ENCODE peak calls at places on chromosome 6, in nine cellular contexts. P, G, T, W, B, D, I, S and M are unnamed samples.

GRCh38 chr6:89930789-89931188 is 36.5 kb downstream of the GJA10 start:
- DNase-seq in B (no peak), T (no peak), I (no peak), P (no peak), S (no peak), W (no peak), D (no peak), G (no peak), M (no peak)

GRCh38 chr6:159456349-159456748 is 236.7 kb downstream of the SOD2 start:
- DNase-seq in W (no peak), I (no peak), P (no peak), D (no peak), T (no peak), S (no peak), B (no peak), G (no peak), M (no peak)

GRCh38 chr6:168908887-168909286 is 344.8 kb downstream of the THBS2 start:
- DNase-seq in G (no peak), P (peak; percentile 71), I (no peak), W (peak; percentile 24), T (no peak), S (peak; percentile 81), D (no peak), B (no peak), M (no peak)

GRCh38 chr6:28218312-28219248 is 6.5 kb upstream of the ZSCAN9 start:
- DNase-seq in G (peak; percentile 69), P (peak; percentile 47), I (peak; percentile 87), D (peak; percentile 83), W (no peak), B (peak; percentile 87), T (peak; percentile 62), S (peak; percentile 68), M (no peak)

GRCh38 chr6:100595456-100595855 is 130.7 kb upstream of the SIM1 start:
- DNase-seq in G (no peak), S (no peak), T (no peak), B (no peak), P (no peak), W (no peak), I (no peak), D (no peak), M (no peak)

GRCh38 chr6:52261229-52261628 is 16.9 kb upstream of the IL17F start:
- DNase-seq in B (no peak), G (no peak), D (no peak), T (no peak), W (peak; percentile 34), I (no peak), S (peak; percentile 85), P (peak; percentile 47), M (peak; percentile 77)

GRCh38 chr6:16873698-16874097 is 112.4 kb upstream of the ATXN1 start:
- DNase-seq in T (no peak), I (no peak), P (no peak), D (no peak), S (no peak), G (no peak), W (no peak), B (no peak), M (no peak)

GRCh38 chr6:79913369-79913768 is 34.0 kb downstream of the ELOVL4 start:
- DNase-seq in T (no peak), P (no peak), W (no peak), B (no peak), S (no peak), G (no peak), D (no peak), I (no peak), M (no peak)

GRCh38 chr6:54525731-54526130 is 217.5 kb downstream of the TINAG start:
- DNase-seq in D (no peak), G (no peak), P (peak; percentile 85), S (peak; percentile 5), W (peak; percentile 7), I (no peak), T (no peak), B (no peak), M (peak; percentile 6)

GRCh38 chr6:163463180-163463579 is 48.7 kb downstream of the QKI start:
- DNase-seq in G (no peak), W (no peak), S (no peak), B (no peak), T (no peak), I (no peak), D (no peak), P (no peak), M (no peak)

GRCh38 chr6:118500130-118501015 is 47.7 kb upstream of the PLN start:
- DNase-seq in P (no peak), G (no peak), I (no peak), B (no peak), D (no peak), S (peak; percentile 28), T (no peak), W (no peak), M (no peak)

GRCh38 chr6:85461806-85462185 is 11.9 kb downstream of the NT5E start:
- DNase-seq in B (no peak), S (no peak), D (no peak), G (no peak), I (no peak), T (no peak), W (no peak), P (no peak), M (no peak)

DNA sequence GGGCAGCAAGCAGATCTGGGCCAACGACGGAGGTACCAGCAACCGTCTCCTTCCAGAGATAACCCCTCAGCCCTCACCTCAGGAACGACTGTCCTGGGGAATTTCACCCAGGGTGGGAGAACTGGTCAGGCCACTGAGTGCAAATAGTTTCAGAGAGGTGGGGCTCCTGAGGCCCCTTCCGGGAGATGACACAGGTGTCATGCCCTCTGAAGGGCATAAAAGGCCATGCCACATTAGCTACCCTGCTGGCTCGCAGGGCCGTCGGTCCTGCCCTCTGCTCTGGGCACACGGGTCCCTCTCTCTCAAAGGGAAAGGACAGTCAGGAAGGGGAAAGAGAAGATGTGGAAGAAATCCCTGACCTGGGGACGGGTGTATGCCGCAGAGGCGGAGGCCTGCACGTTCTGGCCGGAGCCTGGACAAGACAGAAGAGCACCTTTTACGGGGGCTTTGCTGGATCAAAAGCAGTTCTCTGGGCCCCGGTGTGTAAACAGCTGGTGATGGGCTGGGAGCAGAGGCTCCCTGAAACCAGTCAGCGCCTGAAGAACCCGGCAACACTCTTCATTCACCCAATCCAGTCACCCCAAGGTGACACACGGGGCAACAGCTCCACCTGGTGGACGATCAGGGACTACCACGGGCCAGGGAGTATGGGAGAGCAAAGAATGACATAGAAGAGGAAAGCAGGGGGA is 6.4 kb upstream of the TAF8 start:
- DNase-seq in G (peak; percentile 92), I (peak; percentile 87), S (peak; percentile 70), P (peak; percentile 39), W (no peak), T (peak; percentile 90), B (peak; percentile 92), D (peak; percentile 92), M (peak; percentile 60)
- H3K4me3 ChIP-seq in G (no peak overlapping the region), I (no peak overlapping the region), S (no peak overlapping the region), P (no peak overlapping the region), W (no peak overlapping the region), T (no peak overlapping the region), B (peak overlapping the region; percentile 7), D (peak overlapping the region; percentile 11), M (no peak overlapping the region)

DNA sequence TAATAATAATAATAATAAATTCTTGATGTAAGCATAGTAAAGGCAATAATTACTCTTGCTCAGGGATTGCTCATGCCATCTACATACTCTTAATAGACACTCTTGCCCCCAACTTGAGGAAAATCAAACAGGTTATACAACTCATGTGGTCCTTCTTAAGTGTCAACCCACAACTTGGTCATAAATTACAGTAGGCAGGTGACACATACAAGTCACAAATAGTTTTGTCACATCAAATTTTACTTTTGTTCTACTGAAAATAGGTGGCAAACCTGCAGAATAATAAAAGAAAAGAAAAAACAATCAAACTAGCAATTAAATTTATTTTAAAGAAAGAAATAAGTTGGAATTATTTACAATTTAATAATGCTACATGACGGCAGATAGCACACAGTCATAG is 1.6 kb downstream of the ME1 start:
- DNase-seq in I (no peak), D (no peak), W (no peak), B (no peak), S (no peak), G (no peak), T (no peak), P (no peak), M (no peak)
- H3K4me3 ChIP-seq in I (peak overlapping the region; percentile 73), D (no peak overlapping the region), W (no peak overlapping the region), B (peak overlapping the region; percentile 69), S (peak overlapping the region; percentile 71), G (no peak overlapping the region), T (no peak overlapping the region), P (no peak overlapping the region), M (peak overlapping the region; percentile 72)

DNA sequence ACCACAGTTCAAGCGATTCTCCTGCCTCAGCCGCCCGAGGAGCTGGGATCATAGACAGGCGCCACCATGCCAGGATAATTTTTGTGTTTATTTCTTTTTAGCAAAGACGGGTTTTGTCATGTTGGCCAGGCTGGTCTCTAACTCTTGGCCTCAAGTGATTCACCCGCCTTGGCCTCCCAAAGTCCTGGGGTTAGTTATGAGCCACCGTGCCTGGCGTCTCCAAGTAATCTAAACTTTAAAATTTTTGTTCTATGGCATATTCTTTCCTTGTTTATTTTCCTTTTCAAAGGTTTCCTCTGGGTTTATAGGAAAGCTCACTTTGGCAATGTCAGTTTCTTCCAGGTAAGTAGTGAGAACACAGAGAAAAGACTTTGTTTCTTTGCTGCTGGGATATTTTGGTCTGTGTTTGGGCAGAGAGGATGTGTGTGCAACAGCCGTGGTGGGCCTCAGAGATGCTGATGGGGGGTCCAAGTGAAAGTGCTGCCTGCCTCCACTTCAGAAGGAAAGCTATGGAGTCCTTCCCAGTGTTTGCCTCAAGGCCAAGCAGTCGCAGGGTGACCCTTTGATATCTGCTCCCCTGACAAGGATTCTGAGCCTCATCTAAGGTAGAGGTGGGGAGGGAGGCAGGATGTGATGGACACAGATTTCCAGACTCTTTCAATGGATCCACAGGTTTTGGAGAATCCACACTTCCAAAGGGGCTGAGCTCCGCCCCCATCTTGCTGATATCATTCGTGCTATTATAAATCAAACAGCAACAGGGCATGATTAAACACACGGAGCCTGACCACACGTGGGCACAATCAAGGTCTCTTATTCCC is 2.3 kb downstream of the LRP11 start:
- DNase-seq in S (no peak), I (peak; percentile 44), G (no peak), P (no peak), W (no peak), T (no peak), D (no peak), B (no peak), M (no peak)
- H3K4me3 ChIP-seq in S (peak overlapping the region; percentile 77), I (no peak overlapping the region), G (no peak overlapping the region), P (peak overlapping the region; percentile 70), W (peak overlapping the region; percentile 67), T (no peak overlapping the region), D (no peak overlapping the region), B (no peak overlapping the region), M (peak overlapping the region; percentile 65)

DNA sequence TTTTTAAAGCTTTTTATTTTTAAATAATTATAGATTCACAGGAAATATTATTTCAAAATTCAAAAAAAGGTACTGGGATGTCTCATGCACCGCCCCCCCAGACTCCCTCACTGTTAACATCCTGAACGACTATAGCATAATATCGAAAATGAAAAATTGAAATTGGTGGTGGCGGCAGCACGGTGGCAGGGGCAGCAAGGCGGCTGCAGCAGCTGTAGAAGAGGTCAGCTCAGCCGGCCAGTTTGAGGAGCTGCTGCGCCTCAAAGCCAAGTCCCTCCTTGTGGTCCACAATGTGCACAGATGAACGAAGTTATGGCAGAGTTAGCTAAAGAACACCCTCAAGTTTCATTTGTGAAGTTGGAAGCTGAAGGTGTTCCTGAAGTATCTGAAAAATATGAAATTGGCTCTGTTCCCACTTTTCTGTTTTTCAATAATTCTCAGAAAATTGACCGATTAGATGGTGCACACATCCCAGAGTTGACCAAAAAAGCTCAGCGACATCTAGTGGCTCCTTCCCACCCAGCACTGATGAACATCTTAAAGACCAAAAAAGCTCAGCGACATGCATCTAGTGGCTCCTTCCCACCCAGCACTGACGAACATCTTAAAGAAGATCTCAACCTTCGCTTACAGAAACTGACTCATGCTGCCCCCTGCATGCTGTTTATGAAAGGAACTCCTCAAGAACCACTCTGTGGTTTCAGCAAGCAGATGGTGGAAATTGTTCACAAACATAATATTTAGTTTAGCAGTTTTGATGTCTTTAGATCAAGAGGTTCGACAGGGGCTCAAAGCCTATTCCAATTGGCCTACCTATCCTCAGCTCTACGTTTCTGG is 100.8 kb downstream of the FAM217A start:
- DNase-seq in I (peak; percentile 34), T (peak; percentile 32), D (peak; percentile 53), W (peak; percentile 84), G (peak; percentile 53), P (peak; percentile 86), S (peak; percentile 89), B (peak; percentile 68), M (peak; percentile 88)
- H3K4me3 ChIP-seq in I (no peak overlapping the region), T (no peak overlapping the region), D (no peak overlapping the region), W (no peak overlapping the region), G (no peak overlapping the region), P (no peak overlapping the region), S (no peak overlapping the region), B (no peak overlapping the region), M (no peak overlapping the region)